ENCODE peak calls at places on chromosomes 6 and 20, in eight cellular contexts. U, Z, H, T, N, A, K and B are unnamed samples.

GRCh38 chr6:157669747-157670216 is 153.3 kb upstream of the SNX9 start:
- DNase-seq in U (peak; percentile 86), Z (no peak), H (no peak), T (no peak), N (no peak), A (peak; percentile 96), K (peak; percentile 78), B (no peak)

GRCh38 chr6:42450314-42451145 is 1.2 kb downstream of the TRERF1 start:
- DNase-seq in U (no peak), Z (no peak), H (peak; percentile 54), T (no peak), N (no peak), A (no peak), K (peak; percentile 45), B (no peak)

GRCh38 chr6:148497256-148497655 is 154.6 kb downstream of the SASH1 start:
- DNase-seq in U (no peak), Z (no peak), H (no peak), T (no peak), N (no peak), A (no peak), K (peak; percentile 92), B (no peak)

GRCh38 chr6:102766946-102767345 is 1373.4 kb downstream of the GRIK2 start:
- DNase-seq in U (no peak), Z (no peak), H (no peak), T (no peak), N (no peak), A (no peak), K (peak; percentile 44), B (no peak)

GRCh38 chr20:37295001-37295400 is 5.5 kb downstream of the MANBAL start:
- DNase-seq in U (no peak), Z (no peak), H (no peak), T (no peak), N (peak; percentile 72), A (no peak), K (peak; percentile 100), B (peak; percentile 100)

GRCh38 chr20:57617079-57617795 is 3.0 kb downstream of the ZBP1 start:
- DNase-seq in U (peak; percentile 33), Z (no peak), H (no peak), T (no peak), N (no peak), A (peak; percentile 72), K (no peak), B (peak; percentile 74)

GRCh38 chr6:150129616-150130505 is 13.0 kb upstream of the PPP1R14C start:
- DNase-seq in U (no peak), Z (no peak), H (no peak), T (no peak), N (no peak), A (no peak), K (no peak), B (no peak)

GRCh38 chr20:60214901-60215522 is 256.8 kb downstream of the CDH26 start:
- DNase-seq in U (no peak), Z (no peak), H (no peak), T (no peak), N (no peak), A (peak; percentile 56), K (no peak), B (peak; percentile 72)

GRCh38 chr6:53792016-53792415 is 2.8 kb upstream of the LRRC1 start:
- DNase-seq in U (no peak), Z (no peak), H (no peak), T (no peak), N (no peak), A (no peak), K (no peak), B (no peak)

GRCh38 chr20:4563534-4563933 is 158.2 kb upstream of the PRND start:
- DNase-seq in U (no peak), Z (peak; percentile 1), H (peak; percentile 7), T (no peak), N (peak; percentile 47), A (no peak), K (peak; percentile 61), B (no peak)

GRCh38 chr6:130679684-130680083 is 147.5 kb upstream of the SMLR1 start:
- DNase-seq in U (no peak), Z (no peak), H (no peak), T (no peak), N (no peak), A (no peak), K (no peak), B (no peak)

GRCh38 chr6:30334077-30334476 is 7.3 kb downstream of the TRIM39 start:
- DNase-seq in U (no peak), Z (no peak), H (no peak), T (no peak), N (no peak), A (no peak), K (no peak), B (no peak)

GRCh38 chr6:41367700-41368099 is 32.3 kb downstream of the NCR2 start:
- DNase-seq in U (no peak), Z (no peak), H (no peak), T (no peak), N (no peak), A (no peak), K (peak; percentile 53), B (no peak)

GRCh38 chr6:63783096-63783495 is 147.5 kb downstream of the PHF3 start:
- DNase-seq in U (no peak), Z (no peak), H (no peak), T (no peak), N (no peak), A (no peak), K (no peak), B (no peak)

GRCh38 chr6:5850848-5851255 is 155.9 kb downstream of the NRN1 start:
- DNase-seq in U (no peak), Z (no peak), H (peak; percentile 9), T (no peak), N (no peak), A (no peak), K (no peak), B (no peak)

GRCh38 chr20:57847104-57847503 is 137.3 kb upstream of the PMEPA1 start:
- DNase-seq in U (no peak), Z (no peak), H (no peak), T (no peak), N (no peak), A (no peak), K (no peak), B (no peak)

GRCh38 chr6:44977406-44977740 is 350.8 kb upstream of the RUNX2 start:
- DNase-seq in U (no peak), Z (peak; percentile 40), H (no peak), T (peak; percentile 62), N (no peak), A (no peak), K (no peak), B (no peak)

GRCh38 chr6:137357948-137358266 is 136.3 kb downstream of the OLIG3 start:
- DNase-seq in U (no peak), Z (no peak), H (no peak), T (no peak), N (no peak), A (no peak), K (no peak), B (no peak)

GRCh38 chr6:161029195-161029809 is 37.7 kb downstream of the MAP3K4 start:
- DNase-seq in U (no peak), Z (no peak), H (no peak), T (no peak), N (no peak), A (no peak), K (peak; percentile 83), B (no peak)

GRCh38 chr6:163437466-163437865 is 22.9 kb downstream of the QKI start:
- DNase-seq in U (no peak), Z (no peak), H (no peak), T (no peak), N (no peak), A (no peak), K (no peak), B (no peak)

GRCh38 chr20:31675828-31676533 is 38.3 kb downstream of the COX4I2 start:
- DNase-seq in U (no peak), Z (peak; percentile 45), H (peak; percentile 65), T (peak; percentile 60), N (no peak), A (peak; percentile 66), K (peak; percentile 37), B (no peak)

GRCh38 chr6:147035891-147036290 is 168.3 kb upstream of the STXBP5 start:
- DNase-seq in U (no peak), Z (no peak), H (no peak), T (no peak), N (no peak), A (no peak), K (no peak), B (no peak)

GRCh38 chr20:45016089-45016641 is 49.9 kb downstream of the STK4 start:
- DNase-seq in U (no peak), Z (no peak), H (no peak), T (no peak), N (no peak), A (no peak), K (peak; percentile 65), B (no peak)

GRCh38 chr6:21533678-21534077 is 59.9 kb upstream of the SOX4 start:
- DNase-seq in U (no peak), Z (no peak), H (no peak), T (no peak), N (no peak), A (no peak), K (peak; percentile 9), B (no peak)

GRCh38 chr6:79672631-79673065 is 41.5 kb downstream of the SH3BGRL2 start:
- DNase-seq in U (no peak), Z (peak; percentile 13), H (no peak), T (no peak), N (no peak), A (no peak), K (peak; percentile 17), B (no peak)

GRCh38 chr6:10719386-10720228 is 3.3 kb upstream of the TMEM14C start:
- DNase-seq in U (peak; percentile 61), Z (peak; percentile 39), H (peak; percentile 47), T (peak; percentile 58), N (peak; percentile 42), A (peak; percentile 80), K (peak; percentile 45), B (no peak)

GRCh38 chr6:108732101-108732870 is 115.9 kb upstream of the ARMC2 start:
- DNase-seq in U (no peak), Z (no peak), H (no peak), T (no peak), N (peak; percentile 6), A (no peak), K (peak; percentile 82), B (peak; percentile 76)

GRCh38 chr20:51366155-51366886 is 176.2 kb downstream of the NFATC2 start:
- DNase-seq in U (peak; percentile 62), Z (no peak), H (no peak), T (no peak), N (peak; percentile 99), A (peak; percentile 98), K (peak; percentile 100), B (peak; percentile 98)